ENCODE peak calls at places on chromosomes 2 and 18, in six cellular contexts. M is brain microvascular endothelial cell, C is BJ, D is colonic mucosa, V is AG09309, O is HL-60. E is an unnamed sample.
A peak's percentile ranks its signal among the peaks of the same experiment; 100 is the strongest.

GRCh38 chr2:124027182-124027581 is 2.1 kb downstream of the CNTNAP5 start:
- DNase-seq in M (peak; percentile 36), C (no peak), D (no peak), V (no peak), O (peak; percentile 14), E (no peak)

GRCh38 chr2:96326564-96326963 is 1.4 kb downstream of the ITPRIPL1 start:
- DNase-seq in M (no peak), C (no peak), D (no peak), V (no peak), O (no peak), E (no peak)

GRCh38 chr2:68284896-68285295 is 32.6 kb upstream of the PPP3R1 start:
- DNase-seq in M (no peak), C (peak; percentile 42), D (peak; percentile 31), V (peak; percentile 57), O (peak; percentile 9), E (peak; percentile 79)

GRCh38 chr2:37472959-37473358 is 128.5 kb downstream of the QPCT start:
- DNase-seq in M (peak; percentile 73), C (no peak), D (no peak), V (no peak), O (no peak), E (peak; percentile 84)

GRCh38 chr2:66270247-66270646 is 164.7 kb upstream of the MEIS1 start:
- DNase-seq in M (no peak), C (no peak), D (no peak), V (no peak), O (no peak), E (no peak)

GRCh38 chr2:53235836-53236582 is 531.6 kb upstream of the CHAC2 start:
- DNase-seq in M (no peak), C (no peak), D (peak; percentile 27), V (no peak), O (no peak), E (no peak)

GRCh38 chr2:101120124-101120996 is 30.8 kb downstream of the TBC1D8 start:
- DNase-seq in M (peak; percentile 54), C (peak; percentile 41), D (peak; percentile 55), V (no peak), O (no peak), E (peak; percentile 95)

GRCh38 chr2:182415771-182416170 is 11.1 kb downstream of the PDE1A start:
- DNase-seq in M (no peak), C (no peak), D (no peak), V (no peak), O (no peak), E (no peak)

GRCh38 chr18:59264136-59264571 is 9.1 kb downstream of the RAX start:
- DNase-seq in M (no peak), C (no peak), D (no peak), V (no peak), O (no peak), E (no peak)

GRCh38 chr2:120969613-120970355 is 234.1 kb downstream of the GLI2 start:
- DNase-seq in M (no peak), C (no peak), D (no peak), V (no peak), O (no peak), E (no peak)

GRCh38 chr18:7452331-7452730 is 114.8 kb upstream of the PTPRM start:
- DNase-seq in M (peak; percentile 5), C (no peak), D (no peak), V (no peak), O (peak; percentile 19), E (peak; percentile 6)

GRCh38 chr2:189534854-189535253 is 45.7 kb downstream of the SLC40A1 start:
- DNase-seq in M (peak; percentile 14), C (peak; percentile 46), D (no peak), V (no peak), O (no peak), E (peak; percentile 41)

GRCh38 chr2:85584354-85584856 is at the start of gene VAMP5:
- DNase-seq in M (no peak), C (no peak), D (peak; percentile 59), V (no peak), O (no peak), E (peak; percentile 61)

GRCh38 chr2:10254373-10255188 is 48.1 kb upstream of the HPCAL1 start:
- DNase-seq in M (no peak), C (no peak), D (no peak), V (no peak), O (no peak), E (no peak)

GRCh38 chr2:197803033-197803444 is 1.4 kb upstream of the PLCL1 start:
- DNase-seq in M (peak; percentile 56), C (no peak), D (no peak), V (peak; percentile 34), O (peak; percentile 35), E (peak; percentile 26)

GRCh38 chr2:237280235-237280634 is 133.7 kb downstream of the COL6A3 start:
- DNase-seq in M (peak; percentile 97), C (peak; percentile 97), D (no peak), V (peak; percentile 97), O (no peak), E (peak; percentile 98)

GRCh38 chr2:21396252-21396651 is 272.5 kb downstream of the TDRD15 start:
- DNase-seq in M (no peak), C (no peak), D (no peak), V (no peak), O (no peak), E (no peak)

GRCh38 chr2:54176577-54176976 is 61.2 kb downstream of the ACYP2 start:
- DNase-seq in M (peak; percentile 55), C (no peak), D (peak; percentile 22), V (peak; percentile 14), O (no peak), E (peak; percentile 76)

GRCh38 chr2:127747621-127748020 is 46.3 kb downstream of the SFT2D3 start:
- DNase-seq in M (no peak), C (no peak), D (no peak), V (no peak), O (no peak), E (no peak)

GRCh38 chr18:79614211-79615028 is 65.2 kb upstream of the CTDP1 start:
- DNase-seq in M (no peak), C (no peak), D (no peak), V (no peak), O (no peak), E (no peak)

DNA sequence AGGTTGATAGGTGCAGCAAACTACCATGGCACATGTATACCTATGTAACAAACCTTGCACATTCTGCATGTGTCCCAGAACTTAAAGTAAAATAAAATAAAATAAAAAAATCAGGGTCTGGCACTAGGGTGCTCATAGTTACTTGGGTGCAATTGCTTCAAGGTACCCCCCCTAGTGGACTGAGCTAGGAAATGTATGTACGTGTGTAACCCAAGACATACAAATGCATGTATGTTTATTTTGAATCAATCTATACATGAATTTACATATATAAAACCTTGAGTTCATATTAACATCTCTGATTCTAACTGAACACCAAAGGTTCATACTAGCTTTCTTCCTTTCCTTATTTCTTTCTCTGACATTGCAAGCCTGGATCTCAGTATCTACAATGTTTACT is 51.5 kb downstream of the USP37 start:
- DNase-seq in M (peak; percentile 2), C (no peak), D (no peak), V (no peak), O (peak; percentile 6), E (no peak)
- TF ChIP-seq CTCF in M (peak; percentile 54), C (peak; percentile 40), D (peak; percentile 24), V (peak; percentile 23), O (no peak), E (peak; percentile 38)

GRCh38 chr2:235262750-235263149 is 231.1 kb upstream of the AGAP1 start:
- DNase-seq in M (no peak), C (no peak), D (no peak), V (no peak), O (no peak), E (no peak)

GRCh38 chr2:235264512-235264911 is 229.3 kb upstream of the AGAP1 start:
- DNase-seq in M (no peak), C (no peak), D (no peak), V (no peak), O (no peak), E (no peak)

GRCh38 chr2:235265348-235265965 is 228.4 kb upstream of the AGAP1 start:
- DNase-seq in M (no peak), C (no peak), D (no peak), V (no peak), O (no peak), E (no peak)

GRCh38 chr2:235264121-235264493 is 229.7 kb upstream of the AGAP1 start:
- DNase-seq in M (no peak), C (no peak), D (no peak), V (no peak), O (no peak), E (no peak)

DNA sequence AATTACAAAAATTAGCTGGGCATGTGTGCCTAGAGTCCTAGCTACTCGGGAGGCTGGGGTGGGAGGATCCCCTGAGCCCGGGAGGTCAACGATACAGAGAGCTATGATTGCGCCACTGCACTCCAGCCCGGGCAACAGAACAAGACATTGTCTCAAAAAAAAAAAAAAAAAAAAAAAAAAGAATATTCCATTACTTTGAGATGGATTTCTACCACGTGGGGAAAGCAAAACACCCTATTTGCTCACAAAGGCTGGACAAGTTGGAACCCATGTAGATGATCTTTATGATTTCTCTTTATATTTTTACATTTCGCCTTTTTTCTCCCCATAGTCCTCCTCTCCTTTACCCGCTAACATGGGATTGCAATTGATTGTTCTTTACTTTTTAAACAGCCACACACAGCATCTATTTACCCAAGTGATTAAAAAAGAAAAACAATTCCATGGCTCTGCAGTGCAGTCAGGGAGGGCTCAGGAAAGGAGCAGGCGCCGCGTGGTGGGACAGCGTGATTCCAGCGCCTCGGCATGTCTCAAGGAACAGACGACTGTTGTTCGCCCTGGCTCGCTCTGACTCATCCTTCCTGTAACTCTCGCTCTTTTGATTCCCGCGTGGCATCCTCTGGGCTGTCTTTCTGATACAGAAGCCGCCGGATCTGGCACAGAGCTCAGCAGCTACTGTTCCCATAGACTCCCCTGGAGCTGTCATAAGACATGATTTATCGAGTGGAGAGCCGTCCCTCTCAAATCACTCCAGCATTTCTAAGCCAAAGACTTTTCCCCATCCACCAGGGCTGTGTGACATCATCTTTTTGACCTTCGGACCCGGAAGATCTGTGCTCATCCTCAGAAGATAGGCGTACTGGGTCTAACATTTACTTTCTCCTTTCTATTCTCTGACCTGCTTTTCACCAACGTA is 230.4 kb upstream of the AGAP1 start:
- DNase-seq in M (peak; percentile 96), C (peak; percentile 10), D (peak; percentile 74), V (no peak), O (no peak), E (peak; percentile 76)
- H3K4me3 ChIP-seq in M (peak overlapping the region; percentile 34), C (no peak overlapping the region), D (peak overlapping the region; percentile 15), V (no peak overlapping the region), O (no peak overlapping the region), E (no peak overlapping the region)

DNA sequence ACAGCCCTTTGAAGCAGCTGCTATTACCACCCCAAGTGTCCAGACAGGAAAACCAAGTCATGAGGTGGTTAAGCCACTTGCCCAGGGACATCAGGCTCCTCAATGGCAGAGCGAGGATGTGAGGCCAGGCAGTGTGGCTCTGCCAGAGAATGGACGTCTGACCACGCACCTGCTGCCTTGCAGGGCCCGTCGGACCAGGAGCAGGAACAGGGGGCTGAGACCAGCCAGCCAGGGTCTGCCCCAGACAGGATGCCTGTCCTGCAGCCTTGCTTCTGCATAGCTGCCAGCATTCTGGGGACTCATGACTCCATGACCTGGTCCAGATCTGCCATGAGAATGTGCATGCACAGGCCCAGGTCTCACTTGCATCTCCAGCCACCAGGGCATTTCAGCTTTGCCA is 52.0 kb downstream of the BCL2L11 start:
- DNase-seq in M (no peak), C (no peak), D (no peak), V (no peak), O (no peak), E (no peak)
- TF ChIP-seq CTCF in M (no peak), C (no peak), D (no peak), V (no peak), O (no peak), E (no peak)

DNA sequence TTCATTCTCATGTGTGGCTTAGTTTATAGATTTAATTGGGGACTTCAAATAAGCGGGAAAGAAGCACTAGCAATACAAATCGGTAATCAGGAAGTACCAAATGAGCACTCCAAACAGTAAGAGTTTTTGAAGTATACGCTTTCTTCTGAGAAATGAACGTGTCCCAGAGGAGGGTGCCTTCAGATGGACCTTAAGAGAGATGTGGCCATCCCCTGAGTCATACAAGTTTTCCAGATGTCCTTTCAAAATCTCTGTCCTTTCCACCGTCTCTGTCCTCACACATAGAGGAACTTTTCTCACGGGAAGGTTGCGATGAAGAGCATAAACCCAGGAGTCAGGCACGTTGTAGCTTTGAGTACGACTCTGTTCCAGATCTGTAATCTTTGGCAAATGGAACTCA is 1.7 kb upstream of the SMAD2 start:
- DNase-seq in M (no peak), C (no peak), D (no peak), V (no peak), O (no peak), E (no peak)
- H3K4me3 ChIP-seq in M (no peak overlapping the region), C (no peak overlapping the region), D (no peak overlapping the region), V (no peak overlapping the region), O (peak overlapping the region; percentile 94), E (no peak overlapping the region)

E was measured in foreskin fibroblast.